ENCODE peak calls at places on chromosomes 13 and 19, in seven cellular contexts. I is activated CD8-positive, alpha-beta memory T cell treated with anti-CD3 and anti-CD28 coated beads for 48 hours; V is trophoblast cell; S is lower leg skin; G is HuH-7; Z is cardiac muscle cell; M is renal cortical epithelial cell. E is an unnamed sample.
A peak's percentile ranks its signal among the peaks of the same experiment; 100 is the strongest.

GRCh38 chr13:106352850-106353249 is 182.6 kb downstream of the EFNB2 start:
- DNase-seq in V (no peak), Z (no peak), S (no peak), M (no peak), G (no peak), I (no peak), E (no peak)

GRCh38 chr13:41587490-41587889 is 130.1 kb downstream of the RGCC start:
- DNase-seq in I (no peak), Z (no peak), M (no peak), S (no peak), G (no peak), V (no peak), E (no peak)

GRCh38 chr19:588093-588742 is 1.5 kb upstream of the HCN2 start:
- DNase-seq in V (peak; percentile 59), G (peak; percentile 85), Z (peak; percentile 86), I (no peak), M (peak; percentile 44), S (peak; percentile 94), E (peak; percentile 80)

GRCh38 chr19:17654993-17655392 is 33.2 kb downstream of the UNC13A start:
- DNase-seq in Z (no peak), V (no peak), I (no peak), M (no peak), S (no peak), G (no peak), E (no peak)

GRCh38 chr19:46579286-46579944 is 21.7 kb upstream of the CALM3 start:
- DNase-seq in S (peak; percentile 70), M (no peak), I (peak; percentile 43), G (no peak), V (no peak), Z (peak; percentile 48), E (no peak)

GRCh38 chr13:96100457-96101220 is 10.7 kb downstream of the HS6ST3 start:
- DNase-seq in I (no peak), M (no peak), G (no peak), S (no peak), V (no peak), Z (no peak), E (no peak)

GRCh38 chr13:57624565-57625435 is 6.7 kb upstream of the PCDH17 start:
- DNase-seq in I (no peak), Z (peak; percentile 74), M (peak; percentile 64), G (peak; percentile 30), S (no peak), V (peak; percentile 9), E (no peak)

GRCh38 chr13:23146811-23147245 is 34.0 kb upstream of the SGCG start:
- DNase-seq in V (no peak), Z (peak; percentile 2), S (no peak), I (no peak), M (no peak), G (no peak), E (no peak)

GRCh38 chr13:112781287-112781686 is 91.4 kb downstream of the ATP11A start:
- DNase-seq in Z (no peak), M (no peak), I (no peak), G (no peak), S (no peak), V (no peak), E (no peak)

GRCh38 chr19:43290568-43291359 is 21.4 kb upstream of the PSG9 start:
- DNase-seq in I (no peak), S (no peak), Z (peak; percentile 14), V (no peak), G (no peak), M (no peak), E (no peak)

GRCh38 chr13:23679214-23679613 is 109.0 kb downstream of the TNFRSF19 start:
- DNase-seq in G (no peak), M (peak; percentile 98), S (no peak), V (no peak), Z (peak; percentile 53), I (no peak), E (no peak)

GRCh38 chr19:10228393-10228792 is 2.7 kb downstream of the S1PR2 start:
- DNase-seq in G (no peak), M (no peak), S (no peak), I (no peak), V (no peak), Z (no peak), E (no peak)

GRCh38 chr13:110850840-110851239 is 64.0 kb downstream of the ANKRD10 start:
- DNase-seq in M (no peak), Z (no peak), V (no peak), S (no peak), I (no peak), G (no peak), E (no peak)

GRCh38 chr13:112058519-112058873 is 8.5 kb upstream of the SOX1 start:
- DNase-seq in M (no peak), Z (no peak), I (no peak), S (peak; percentile 60), V (no peak), G (no peak), E (no peak)

GRCh38 chr19:27972291-27973040 is 1240.5 kb downstream of the UQCRFS1 start:
- DNase-seq in G (no peak), Z (peak; percentile 38), V (no peak), S (no peak), I (no peak), M (peak; percentile 90), E (no peak)

GRCh38 chr19:45076029-45076850 is at the start of gene ZNF296:
- DNase-seq in I (peak; percentile 62), V (peak; percentile 68), M (peak; percentile 17), G (peak; percentile 96), Z (peak; percentile 43), S (peak; percentile 95), E (peak; percentile 97)

GRCh38 chr13:100508391-100508790 is 80.2 kb downstream of the GGACT start:
- DNase-seq in S (no peak), I (no peak), V (no peak), M (no peak), G (no peak), Z (no peak), E (no peak)

GRCh38 chr19:39372941-39373340 is 18.0 kb downstream of the PAF1 start:
- DNase-seq in M (no peak), Z (peak; percentile 62), V (no peak), I (no peak), G (no peak), S (no peak), E (no peak)

GRCh38 chr13:43289458-43290255 is 266.3 kb downstream of the DNAJC15 start:
- DNase-seq in M (no peak), I (no peak), S (no peak), V (no peak), Z (no peak), G (no peak), E (no peak)

GRCh38 chr19:6604906-6605305 is 14.0 kb upstream of the CD70 start:
- DNase-seq in G (no peak), Z (no peak), M (no peak), V (no peak), S (no peak), I (no peak), E (no peak)

GRCh38 chr13:23715092-23715761 is 145.0 kb downstream of the TNFRSF19 start:
- DNase-seq in V (peak; percentile 11), I (no peak), S (no peak), G (no peak), Z (no peak), M (no peak), E (peak; percentile 38)

GRCh38 chr13:40344270-40345148 is 321.9 kb downstream of the FOXO1 start:
- DNase-seq in I (no peak), S (no peak), M (peak; percentile 83), Z (peak; percentile 85), G (no peak), V (no peak), E (no peak)

GRCh38 chr19:14248578-14249011 is 42.6 kb upstream of the ADGRL1 start:
- DNase-seq in S (peak; percentile 87), M (no peak), Z (peak; percentile 91), I (peak; percentile 14), G (no peak), V (no peak), E (no peak)

GRCh38 chr13:23707674-23708073 is 137.5 kb downstream of the TNFRSF19 start:
- DNase-seq in G (no peak), V (no peak), I (no peak), M (peak; percentile 51), S (no peak), Z (peak; percentile 54), E (no peak)

GRCh38 chr13:84590663-84591062 is 708.4 kb upstream of the SLITRK1 start:
- DNase-seq in G (no peak), M (no peak), Z (no peak), S (no peak), I (no peak), V (no peak), E (no peak)

GRCh38 chr13:99119686-99120085 is 81.0 kb upstream of the UBAC2 start:
- DNase-seq in Z (no peak), S (no peak), V (no peak), G (no peak), I (no peak), M (no peak), E (no peak)

GRCh38 chr13:19985219-19985556 is 26.7 kb downstream of the ZMYM2 start:
- DNase-seq in G (no peak), M (no peak), Z (no peak), S (no peak), I (no peak), V (no peak), E (no peak)